ENCODE peak calls at places on chromosomes 5 and 9, in ten cellular contexts. One of them, this sample, is unnamed.

GRCh38 chr9:70888471-70888870 is 232.9 kb downstream of the TRPM3 start:
- DNase-seq in lung microvascular endothelial cell: no peak
- DNase-seq in fibroblast of the aortic adventitia: no peak
- DNase-seq in NCI-H1092: no peak
- DNase-seq in HEK293T: no peak
- DNase-seq in HT1080: no peak
- DNase-seq in stimulated activated CD4-positive, alpha-beta T cell treated with anti-CD3 and anti-CD28 coated beads, Interleukin-1b, Interleukin-23, amount 100 ng/mL, for 48 hours: no peak
- DNase-seq in transverse colon: no peak
- DNase-seq in NCI-H1694 treated with DMSO at 0.1 percent for 48 hours: no peak
- DNase-seq in NCI-H1105 treated with DMSO at 0.1 percent for 48 hours: no peak
- DNase-seq in this sample: no peak

GRCh38 chr5:79229357-79230174 is 6.4 kb upstream of the JMY start:
- DNase-seq in lung microvascular endothelial cell: no peak
- DNase-seq in fibroblast of the aortic adventitia: peak
- DNase-seq in NCI-H1092: no peak
- DNase-seq in HEK293T: no peak
- DNase-seq in HT1080: peak
- DNase-seq in stimulated activated CD4-positive, alpha-beta T cell treated with anti-CD3 and anti-CD28 coated beads, Interleukin-1b, Interleukin-23, amount 100 ng/mL, for 48 hours: peak
- DNase-seq in transverse colon: no peak
- DNase-seq in NCI-H1694 treated with DMSO at 0.1 percent for 48 hours: peak
- DNase-seq in NCI-H1105 treated with DMSO at 0.1 percent for 48 hours: no peak
- DNase-seq in this sample: no peak

GRCh38 chr5:172004824-172005237 is 1.6 kb downstream of the FBXW11 start:
- DNase-seq in lung microvascular endothelial cell: peak
- DNase-seq in fibroblast of the aortic adventitia: peak
- DNase-seq in NCI-H1092: no peak
- DNase-seq in HEK293T: no peak
- DNase-seq in HT1080: no peak
- DNase-seq in stimulated activated CD4-positive, alpha-beta T cell treated with anti-CD3 and anti-CD28 coated beads, Interleukin-1b, Interleukin-23, amount 100 ng/mL, for 48 hours: peak
- DNase-seq in transverse colon: no peak
- DNase-seq in NCI-H1694 treated with DMSO at 0.1 percent for 48 hours: no peak
- DNase-seq in NCI-H1105 treated with DMSO at 0.1 percent for 48 hours: no peak
- DNase-seq in this sample: no peak

GRCh38 chr5:107242861-107243579 is 427.7 kb downstream of the EFNA5 start:
- DNase-seq in lung microvascular endothelial cell: no peak
- DNase-seq in fibroblast of the aortic adventitia: no peak
- DNase-seq in NCI-H1092: no peak
- DNase-seq in HEK293T: no peak
- DNase-seq in HT1080: no peak
- DNase-seq in stimulated activated CD4-positive, alpha-beta T cell treated with anti-CD3 and anti-CD28 coated beads, Interleukin-1b, Interleukin-23, amount 100 ng/mL, for 48 hours: no peak
- DNase-seq in transverse colon: no peak
- DNase-seq in NCI-H1694 treated with DMSO at 0.1 percent for 48 hours: no peak
- DNase-seq in NCI-H1105 treated with DMSO at 0.1 percent for 48 hours: no peak
- DNase-seq in this sample: no peak

GRCh38 chr9:2299843-2300205 is 284.7 kb downstream of the SMARCA2 start:
- DNase-seq in lung microvascular endothelial cell: no peak
- DNase-seq in fibroblast of the aortic adventitia: no peak
- DNase-seq in NCI-H1092: no peak
- DNase-seq in HEK293T: no peak
- DNase-seq in HT1080: no peak
- DNase-seq in stimulated activated CD4-positive, alpha-beta T cell treated with anti-CD3 and anti-CD28 coated beads, Interleukin-1b, Interleukin-23, amount 100 ng/mL, for 48 hours: no peak
- DNase-seq in transverse colon: no peak
- DNase-seq in NCI-H1694 treated with DMSO at 0.1 percent for 48 hours: peak
- DNase-seq in NCI-H1105 treated with DMSO at 0.1 percent for 48 hours: no peak
- DNase-seq in this sample: no peak

GRCh38 chr5:108543486-108543885 is 161.6 kb upstream of the FBXL17 start:
- DNase-seq in lung microvascular endothelial cell: no peak
- DNase-seq in fibroblast of the aortic adventitia: no peak
- DNase-seq in NCI-H1092: no peak
- DNase-seq in HEK293T: no peak
- DNase-seq in HT1080: no peak
- DNase-seq in stimulated activated CD4-positive, alpha-beta T cell treated with anti-CD3 and anti-CD28 coated beads, Interleukin-1b, Interleukin-23, amount 100 ng/mL, for 48 hours: no peak
- DNase-seq in transverse colon: no peak
- DNase-seq in NCI-H1694 treated with DMSO at 0.1 percent for 48 hours: no peak
- DNase-seq in NCI-H1105 treated with DMSO at 0.1 percent for 48 hours: no peak
- DNase-seq in this sample: no peak

GRCh38 chr5:151146003-151146524 is 11.5 kb downstream of the ANXA6 start:
- DNase-seq in lung microvascular endothelial cell: peak
- DNase-seq in fibroblast of the aortic adventitia: no peak
- DNase-seq in NCI-H1092: no peak
- DNase-seq in HEK293T: no peak
- DNase-seq in HT1080: no peak
- DNase-seq in stimulated activated CD4-positive, alpha-beta T cell treated with anti-CD3 and anti-CD28 coated beads, Interleukin-1b, Interleukin-23, amount 100 ng/mL, for 48 hours: no peak
- DNase-seq in transverse colon: no peak
- DNase-seq in NCI-H1694 treated with DMSO at 0.1 percent for 48 hours: no peak
- DNase-seq in NCI-H1105 treated with DMSO at 0.1 percent for 48 hours: no peak
- DNase-seq in this sample: no peak

GRCh38 chr9:96450613-96451544 is 910 bp downstream of the HABP4 start:
- DNase-seq in lung microvascular endothelial cell: peak
- DNase-seq in fibroblast of the aortic adventitia: peak
- DNase-seq in NCI-H1092: no peak
- DNase-seq in HEK293T: peak
- DNase-seq in HT1080: no peak
- DNase-seq in stimulated activated CD4-positive, alpha-beta T cell treated with anti-CD3 and anti-CD28 coated beads, Interleukin-1b, Interleukin-23, amount 100 ng/mL, for 48 hours: peak
- DNase-seq in transverse colon: peak
- DNase-seq in NCI-H1694 treated with DMSO at 0.1 percent for 48 hours: no peak
- DNase-seq in NCI-H1105 treated with DMSO at 0.1 percent for 48 hours: peak
- DNase-seq in this sample: peak

GRCh38 chr5:135974019-135974600 is 19.3 kb upstream of the LECT2 start:
- DNase-seq in lung microvascular endothelial cell: no peak
- DNase-seq in fibroblast of the aortic adventitia: peak
- DNase-seq in NCI-H1092: no peak
- DNase-seq in HEK293T: no peak
- DNase-seq in HT1080: no peak
- DNase-seq in stimulated activated CD4-positive, alpha-beta T cell treated with anti-CD3 and anti-CD28 coated beads, Interleukin-1b, Interleukin-23, amount 100 ng/mL, for 48 hours: no peak
- DNase-seq in transverse colon: no peak
- DNase-seq in NCI-H1694 treated with DMSO at 0.1 percent for 48 hours: no peak
- DNase-seq in NCI-H1105 treated with DMSO at 0.1 percent for 48 hours: no peak
- DNase-seq in this sample: no peak

GRCh38 chr9:137605146-137606004 is at the start of gene ARRDC1:
- DNase-seq in lung microvascular endothelial cell: peak
- DNase-seq in fibroblast of the aortic adventitia: peak
- DNase-seq in NCI-H1092: peak
- DNase-seq in HEK293T: peak
- DNase-seq in HT1080: peak
- DNase-seq in stimulated activated CD4-positive, alpha-beta T cell treated with anti-CD3 and anti-CD28 coated beads, Interleukin-1b, Interleukin-23, amount 100 ng/mL, for 48 hours: peak
- DNase-seq in transverse colon: peak
- DNase-seq in NCI-H1694 treated with DMSO at 0.1 percent for 48 hours: peak
- DNase-seq in NCI-H1105 treated with DMSO at 0.1 percent for 48 hours: peak
- DNase-seq in this sample: peak

GRCh38 chr9:132250324-132251262 is 88.7 kb downstream of the NTNG2 start:
- DNase-seq in lung microvascular endothelial cell: no peak
- DNase-seq in fibroblast of the aortic adventitia: no peak
- DNase-seq in NCI-H1092: no peak
- DNase-seq in HEK293T: no peak
- DNase-seq in HT1080: no peak
- DNase-seq in stimulated activated CD4-positive, alpha-beta T cell treated with anti-CD3 and anti-CD28 coated beads, Interleukin-1b, Interleukin-23, amount 100 ng/mL, for 48 hours: no peak
- DNase-seq in transverse colon: no peak
- DNase-seq in NCI-H1694 treated with DMSO at 0.1 percent for 48 hours: no peak
- DNase-seq in NCI-H1105 treated with DMSO at 0.1 percent for 48 hours: no peak
- DNase-seq in this sample: no peak

GRCh38 chr9:87567047-87567446 is 69.4 kb downstream of the DAPK1 start:
- DNase-seq in lung microvascular endothelial cell: no peak
- DNase-seq in fibroblast of the aortic adventitia: peak
- DNase-seq in NCI-H1092: peak
- DNase-seq in HEK293T: no peak
- DNase-seq in HT1080: no peak
- DNase-seq in stimulated activated CD4-positive, alpha-beta T cell treated with anti-CD3 and anti-CD28 coated beads, Interleukin-1b, Interleukin-23, amount 100 ng/mL, for 48 hours: no peak
- DNase-seq in transverse colon: no peak
- DNase-seq in NCI-H1694 treated with DMSO at 0.1 percent for 48 hours: no peak
- DNase-seq in NCI-H1105 treated with DMSO at 0.1 percent for 48 hours: peak
- DNase-seq in this sample: no peak

GRCh38 chr5:154836225-154836624 is 14.2 kb downstream of the FAXDC2 start:
- DNase-seq in lung microvascular endothelial cell: no peak
- DNase-seq in fibroblast of the aortic adventitia: no peak
- DNase-seq in NCI-H1092: no peak
- DNase-seq in HEK293T: no peak
- DNase-seq in HT1080: no peak
- DNase-seq in stimulated activated CD4-positive, alpha-beta T cell treated with anti-CD3 and anti-CD28 coated beads, Interleukin-1b, Interleukin-23, amount 100 ng/mL, for 48 hours: no peak
- DNase-seq in transverse colon: no peak
- DNase-seq in NCI-H1694 treated with DMSO at 0.1 percent for 48 hours: no peak
- DNase-seq in NCI-H1105 treated with DMSO at 0.1 percent for 48 hours: no peak
- DNase-seq in this sample: no peak

GRCh38 chr5:163106098-163106497 is 331.3 kb upstream of the CCNG1 start:
- DNase-seq in lung microvascular endothelial cell: no peak
- DNase-seq in fibroblast of the aortic adventitia: no peak
- DNase-seq in NCI-H1092: no peak
- DNase-seq in HEK293T: no peak
- DNase-seq in HT1080: no peak
- DNase-seq in stimulated activated CD4-positive, alpha-beta T cell treated with anti-CD3 and anti-CD28 coated beads, Interleukin-1b, Interleukin-23, amount 100 ng/mL, for 48 hours: no peak
- DNase-seq in transverse colon: no peak
- DNase-seq in NCI-H1694 treated with DMSO at 0.1 percent for 48 hours: no peak
- DNase-seq in NCI-H1105 treated with DMSO at 0.1 percent for 48 hours: no peak
- DNase-seq in this sample: peak

GRCh38 chr9:123678038-123678877 is 251.7 kb downstream of the DENND1A start:
- DNase-seq in lung microvascular endothelial cell: no peak
- DNase-seq in fibroblast of the aortic adventitia: no peak
- DNase-seq in NCI-H1092: peak
- DNase-seq in HEK293T: peak
- DNase-seq in HT1080: no peak
- DNase-seq in stimulated activated CD4-positive, alpha-beta T cell treated with anti-CD3 and anti-CD28 coated beads, Interleukin-1b, Interleukin-23, amount 100 ng/mL, for 48 hours: no peak
- DNase-seq in transverse colon: peak
- DNase-seq in NCI-H1694 treated with DMSO at 0.1 percent for 48 hours: no peak
- DNase-seq in NCI-H1105 treated with DMSO at 0.1 percent for 48 hours: peak
- DNase-seq in this sample: peak

GRCh38 chr9:114919611-114920010 is 10.8 kb downstream of the TNFSF8 start:
- DNase-seq in lung microvascular endothelial cell: no peak
- DNase-seq in fibroblast of the aortic adventitia: no peak
- DNase-seq in NCI-H1092: no peak
- DNase-seq in HEK293T: no peak
- DNase-seq in HT1080: peak
- DNase-seq in stimulated activated CD4-positive, alpha-beta T cell treated with anti-CD3 and anti-CD28 coated beads, Interleukin-1b, Interleukin-23, amount 100 ng/mL, for 48 hours: peak
- DNase-seq in transverse colon: no peak
- DNase-seq in NCI-H1694 treated with DMSO at 0.1 percent for 48 hours: no peak
- DNase-seq in NCI-H1105 treated with DMSO at 0.1 percent for 48 hours: no peak
- DNase-seq in this sample: no peak

GRCh38 chr9:93133641-93134017 is 422 bp downstream of the NINJ1 start:
- DNase-seq in lung microvascular endothelial cell: peak
- DNase-seq in fibroblast of the aortic adventitia: peak
- DNase-seq in NCI-H1092: no peak
- DNase-seq in HEK293T: peak
- DNase-seq in HT1080: peak
- DNase-seq in stimulated activated CD4-positive, alpha-beta T cell treated with anti-CD3 and anti-CD28 coated beads, Interleukin-1b, Interleukin-23, amount 100 ng/mL, for 48 hours: peak
- DNase-seq in transverse colon: peak
- DNase-seq in NCI-H1694 treated with DMSO at 0.1 percent for 48 hours: no peak
- DNase-seq in NCI-H1105 treated with DMSO at 0.1 percent for 48 hours: peak
- DNase-seq in this sample: no peak

GRCh38 chr5:178525906-178526732 is 64.1 kb downstream of the COL23A1 start:
- DNase-seq in lung microvascular endothelial cell: no peak
- DNase-seq in fibroblast of the aortic adventitia: no peak
- DNase-seq in NCI-H1092: no peak
- DNase-seq in HEK293T: no peak
- DNase-seq in HT1080: no peak
- DNase-seq in stimulated activated CD4-positive, alpha-beta T cell treated with anti-CD3 and anti-CD28 coated beads, Interleukin-1b, Interleukin-23, amount 100 ng/mL, for 48 hours: no peak
- DNase-seq in transverse colon: no peak
- DNase-seq in NCI-H1694 treated with DMSO at 0.1 percent for 48 hours: no peak
- DNase-seq in NCI-H1105 treated with DMSO at 0.1 percent for 48 hours: no peak
- DNase-seq in this sample: no peak

GRCh38 chr5:171454549-171454948 is 35.1 kb downstream of the FGF18 start:
- DNase-seq in lung microvascular endothelial cell: no peak
- DNase-seq in fibroblast of the aortic adventitia: no peak
- DNase-seq in NCI-H1092: no peak
- DNase-seq in HEK293T: no peak
- DNase-seq in HT1080: no peak
- DNase-seq in stimulated activated CD4-positive, alpha-beta T cell treated with anti-CD3 and anti-CD28 coated beads, Interleukin-1b, Interleukin-23, amount 100 ng/mL, for 48 hours: no peak
- DNase-seq in transverse colon: no peak
- DNase-seq in NCI-H1694 treated with DMSO at 0.1 percent for 48 hours: no peak
- DNase-seq in NCI-H1105 treated with DMSO at 0.1 percent for 48 hours: no peak
- DNase-seq in this sample: peak

GRCh38 chr5:133848306-133848924 is 120.0 kb downstream of the C5orf15 start:
- DNase-seq in lung microvascular endothelial cell: no peak
- DNase-seq in fibroblast of the aortic adventitia: no peak
- DNase-seq in NCI-H1092: peak
- DNase-seq in HEK293T: no peak
- DNase-seq in HT1080: peak
- DNase-seq in stimulated activated CD4-positive, alpha-beta T cell treated with anti-CD3 and anti-CD28 coated beads, Interleukin-1b, Interleukin-23, amount 100 ng/mL, for 48 hours: no peak
- DNase-seq in transverse colon: no peak
- DNase-seq in NCI-H1694 treated with DMSO at 0.1 percent for 48 hours: no peak
- DNase-seq in NCI-H1105 treated with DMSO at 0.1 percent for 48 hours: no peak
- DNase-seq in this sample: peak

GRCh38 chr9:21060919-21061561 is 16.7 kb downstream of the IFNB1 start:
- DNase-seq in lung microvascular endothelial cell: no peak
- DNase-seq in fibroblast of the aortic adventitia: peak
- DNase-seq in NCI-H1092: no peak
- DNase-seq in HEK293T: no peak
- DNase-seq in HT1080: peak
- DNase-seq in stimulated activated CD4-positive, alpha-beta T cell treated with anti-CD3 and anti-CD28 coated beads, Interleukin-1b, Interleukin-23, amount 100 ng/mL, for 48 hours: no peak
- DNase-seq in transverse colon: peak
- DNase-seq in NCI-H1694 treated with DMSO at 0.1 percent for 48 hours: no peak
- DNase-seq in NCI-H1105 treated with DMSO at 0.1 percent for 48 hours: no peak
- DNase-seq in this sample: no peak

GRCh38 chr5:110917161-110917875 is 154.2 kb upstream of the TSLP start:
- DNase-seq in lung microvascular endothelial cell: no peak
- DNase-seq in fibroblast of the aortic adventitia: peak
- DNase-seq in NCI-H1092: no peak
- DNase-seq in HEK293T: no peak
- DNase-seq in HT1080: peak
- DNase-seq in stimulated activated CD4-positive, alpha-beta T cell treated with anti-CD3 and anti-CD28 coated beads, Interleukin-1b, Interleukin-23, amount 100 ng/mL, for 48 hours: no peak
- DNase-seq in transverse colon: no peak
- DNase-seq in NCI-H1694 treated with DMSO at 0.1 percent for 48 hours: no peak
- DNase-seq in NCI-H1105 treated with DMSO at 0.1 percent for 48 hours: no peak
- DNase-seq in this sample: no peak

GRCh38 chr9:85746309-85746708 is 4.6 kb upstream of the AGTPBP1 start:
- DNase-seq in lung microvascular endothelial cell: no peak
- DNase-seq in fibroblast of the aortic adventitia: no peak
- DNase-seq in NCI-H1092: no peak
- DNase-seq in HEK293T: no peak
- DNase-seq in HT1080: no peak
- DNase-seq in stimulated activated CD4-positive, alpha-beta T cell treated with anti-CD3 and anti-CD28 coated beads, Interleukin-1b, Interleukin-23, amount 100 ng/mL, for 48 hours: no peak
- DNase-seq in transverse colon: no peak
- DNase-seq in NCI-H1694 treated with DMSO at 0.1 percent for 48 hours: no peak
- DNase-seq in NCI-H1105 treated with DMSO at 0.1 percent for 48 hours: no peak
- DNase-seq in this sample: no peak

GRCh38 chr9:104606202-104606601 is 775 bp upstream of the OR13C2 start:
- DNase-seq in lung microvascular endothelial cell: no peak
- DNase-seq in fibroblast of the aortic adventitia: no peak
- DNase-seq in NCI-H1092: no peak
- DNase-seq in HEK293T: no peak
- DNase-seq in HT1080: no peak
- DNase-seq in stimulated activated CD4-positive, alpha-beta T cell treated with anti-CD3 and anti-CD28 coated beads, Interleukin-1b, Interleukin-23, amount 100 ng/mL, for 48 hours: no peak
- DNase-seq in transverse colon: no peak
- DNase-seq in NCI-H1694 treated with DMSO at 0.1 percent for 48 hours: no peak
- DNase-seq in NCI-H1105 treated with DMSO at 0.1 percent for 48 hours: peak
- DNase-seq in this sample: no peak

GRCh38 chr9:89234636-89235035 is 56.0 kb upstream of the SHC3 start:
- DNase-seq in lung microvascular endothelial cell: no peak
- DNase-seq in fibroblast of the aortic adventitia: peak
- DNase-seq in NCI-H1092: no peak
- DNase-seq in HEK293T: peak
- DNase-seq in HT1080: no peak
- DNase-seq in stimulated activated CD4-positive, alpha-beta T cell treated with anti-CD3 and anti-CD28 coated beads, Interleukin-1b, Interleukin-23, amount 100 ng/mL, for 48 hours: peak
- DNase-seq in transverse colon: no peak
- DNase-seq in NCI-H1694 treated with DMSO at 0.1 percent for 48 hours: no peak
- DNase-seq in NCI-H1105 treated with DMSO at 0.1 percent for 48 hours: peak
- DNase-seq in this sample: no peak

GRCh38 chr5:101080485-101081240 is 177.6 kb upstream of the ST8SIA4 start:
- DNase-seq in lung microvascular endothelial cell: no peak
- DNase-seq in fibroblast of the aortic adventitia: peak
- DNase-seq in NCI-H1092: no peak
- DNase-seq in HEK293T: no peak
- DNase-seq in HT1080: no peak
- DNase-seq in stimulated activated CD4-positive, alpha-beta T cell treated with anti-CD3 and anti-CD28 coated beads, Interleukin-1b, Interleukin-23, amount 100 ng/mL, for 48 hours: no peak
- DNase-seq in transverse colon: no peak
- DNase-seq in NCI-H1694 treated with DMSO at 0.1 percent for 48 hours: no peak
- DNase-seq in NCI-H1105 treated with DMSO at 0.1 percent for 48 hours: no peak
- DNase-seq in this sample: no peak

GRCh38 chr5:23072179-23072578 is 219.0 kb upstream of the CDH12 start:
- DNase-seq in lung microvascular endothelial cell: no peak
- DNase-seq in fibroblast of the aortic adventitia: no peak
- DNase-seq in NCI-H1092: no peak
- DNase-seq in HEK293T: no peak
- DNase-seq in HT1080: no peak
- DNase-seq in stimulated activated CD4-positive, alpha-beta T cell treated with anti-CD3 and anti-CD28 coated beads, Interleukin-1b, Interleukin-23, amount 100 ng/mL, for 48 hours: no peak
- DNase-seq in transverse colon: no peak
- DNase-seq in NCI-H1694 treated with DMSO at 0.1 percent for 48 hours: no peak
- DNase-seq in NCI-H1105 treated with DMSO at 0.1 percent for 48 hours: no peak
- DNase-seq in this sample: no peak

This sample was measured in T47D.